ENCODE peak calls at places on chromosomes 6 and 20, in seven cellular contexts. X is NCI-H460; T is activated naive CD8-positive, alpha-beta T cell treated with anti-CD3 and anti-CD28 coated beads, Interleukin-2, amount 10 ng/mL, durations not matched to agents 7 days and 5 days; Z is cardiac muscle cell; C is nucleus accumbens; I is Calu3; V is AG08395. B is an unnamed sample.

GRCh38 chr6:70520575-70520974 is 46.2 kb upstream of the SDHAF4 start:
- DNase-seq in X (no peak), T (no peak), Z (peak), C (no peak), I (no peak), V (peak), B (peak)

GRCh38 chr6:152697634-152698033 is at the start of gene MYCT1:
- DNase-seq in X (no peak), T (no peak), Z (peak), C (no peak), I (no peak), V (no peak), B (no peak)

GRCh38 chr6:138098306-138098705 is 8.9 kb downstream of the PERP start:
- DNase-seq in X (no peak), T (no peak), Z (no peak), C (no peak), I (no peak), V (no peak), B (no peak)

GRCh38 chr6:27468334-27468733 is 4.6 kb downstream of the ZNF184 start:
- DNase-seq in X (no peak), T (no peak), Z (no peak), C (no peak), I (no peak), V (no peak), B (no peak)

GRCh38 chr6:144581807-144582537 is 296.8 kb downstream of the UTRN start:
- DNase-seq in X (no peak), T (no peak), Z (peak), C (no peak), I (peak), V (no peak), B (no peak)

GRCh38 chr6:114945392-114945791 is 602.6 kb upstream of the HS3ST5 start:
- DNase-seq in X (no peak), T (no peak), Z (no peak), C (no peak), I (no peak), V (no peak), B (no peak)

GRCh38 chr6:166930354-166930891 is 25.9 kb downstream of the RNASET2 start:
- DNase-seq in X (no peak), T (no peak), Z (no peak), C (no peak), I (no peak), V (no peak), B (no peak)

GRCh38 chr6:166313255-166314070 is 5.3 kb upstream of the PRR18 start:
- DNase-seq in X (peak), T (peak), Z (peak), C (no peak), I (peak), V (peak), B (peak)

GRCh38 chr20:33772439-33772838 is 38.7 kb upstream of the CHMP4B start:
- DNase-seq in X (no peak), T (no peak), Z (no peak), C (no peak), I (no peak), V (no peak), B (no peak)

GRCh38 chr6:55643868-55644267 is 64.9 kb upstream of the HMGCLL1 start:
- DNase-seq in X (no peak), T (no peak), Z (peak), C (no peak), I (no peak), V (no peak), B (no peak)

GRCh38 chr6:45477785-45478184 is 100.1 kb upstream of the SUPT3H start:
- DNase-seq in X (no peak), T (no peak), Z (no peak), C (no peak), I (no peak), V (no peak), B (no peak)

GRCh38 chr6:158374020-158374419 is 61.8 kb downstream of the TULP4 start:
- DNase-seq in X (no peak), T (no peak), Z (peak), C (no peak), I (no peak), V (no peak), B (no peak)

GRCh38 chr20:14336667-14337066 is 745 bp downstream of the FLRT3 start:
- DNase-seq in X (no peak), T (no peak), Z (peak), C (no peak), I (no peak), V (no peak), B (no peak)

GRCh38 chr6:24125980-24126379 is at the start of gene NRSN1:
- DNase-seq in X (no peak), T (no peak), Z (no peak), C (peak), I (peak), V (no peak), B (no peak)

GRCh38 chr20:37151529-37151928 is 27.6 kb upstream of the RPN2 start:
- DNase-seq in X (no peak), T (no peak), Z (no peak), C (no peak), I (no peak), V (no peak), B (no peak)

GRCh38 chr6:160992323-160993314 is 1.1 kb downstream of the MAP3K4 start:
- DNase-seq in X (peak), T (no peak), Z (peak), C (peak), I (peak), V (peak), B (peak)

GRCh38 chr6:161694995-161695394 is 421.1 kb upstream of the AGPAT4 start:
- DNase-seq in X (no peak), T (no peak), Z (peak), C (no peak), I (peak), V (peak), B (no peak)

GRCh38 chr20:38680492-38681118 is 43.7 kb upstream of the SLC32A1 start:
- DNase-seq in X (peak), T (no peak), Z (peak), C (no peak), I (peak), V (peak), B (peak)

GRCh38 chr20:7924692-7925091 is 15.6 kb downstream of the HAO1 start:
- DNase-seq in X (no peak), T (no peak), Z (peak), C (no peak), I (no peak), V (peak), B (peak)

GRCh38 chr20:61951695-61952533 is 113.8 kb downstream of the TAF4 start:
- DNase-seq in X (no peak), T (no peak), Z (peak), C (no peak), I (no peak), V (no peak), B (no peak)

GRCh38 chr6:83252717-83253116 is 59.6 kb downstream of the RWDD2A start:
- DNase-seq in X (no peak), T (no peak), Z (peak), C (no peak), I (no peak), V (peak), B (peak)

GRCh38 chr6:35668708-35669440 is 19.8 kb downstream of the FKBP5 start:
- DNase-seq in X (no peak), T (no peak), Z (peak), C (no peak), I (no peak), V (peak), B (no peak)

GRCh38 chr6:157143171-157143884 is 180.0 kb downstream of the TMEM242 start:
- DNase-seq in X (no peak), T (no peak), Z (peak), C (no peak), I (no peak), V (peak), B (peak)

GRCh38 chr6:106724848-106725247 is 95.5 kb downstream of the QRSL1 start:
- DNase-seq in X (no peak), T (no peak), Z (no peak), C (no peak), I (peak), V (no peak), B (no peak)

GRCh38 chr6:101980924-101981323 is 587.4 kb downstream of the GRIK2 start:
- DNase-seq in X (no peak), T (no peak), Z (no peak), C (no peak), I (no peak), V (no peak), B (no peak)

B was measured in hepatic stellate cell.